ENCODE peak calls at places on chromosome 5, in eight cellular contexts. M is effector memory CD4-positive, alpha-beta T cell; D is psoas muscle; N is mucosa of descending colon; O is fibroblast of lung; F is mammary epithelial cell; U is tibial nerve; C is ovary. H is an unnamed sample.

GRCh38 chr5:4243865-4244264 is 648.2 kb downstream of the IRX1 start:
- DNase-seq in M (no peak), D (no peak), N (no peak), O (no peak), F (no peak), U (no peak), C (no peak), H (no peak)

GRCh38 chr5:62310426-62311105 is 4.6 kb downstream of the KIF2A start:
- DNase-seq in M (no peak), D (no peak), N (no peak), O (no peak), F (no peak), U (no peak), C (no peak), H (no peak)

GRCh38 chr5:16144416-16144815 is 35.2 kb downstream of the MARCHF11 start:
- DNase-seq in M (no peak), D (no peak), N (no peak), O (no peak), F (no peak), U (no peak), C (no peak), H (no peak)

GRCh38 chr5:176550275-176550831 is 1.2 kb downstream of the CDHR2 start:
- DNase-seq in M (no peak), D (no peak), N (peak; percentile 35), O (no peak), F (no peak), U (no peak), C (no peak), H (no peak)

GRCh38 chr5:86977808-86978207 is 289.9 kb upstream of the RASA1 start:
- DNase-seq in M (no peak), D (no peak), N (no peak), O (no peak), F (no peak), U (no peak), C (no peak), H (no peak)

GRCh38 chr5:144142030-144142825 is 28.2 kb downstream of the YIPF5 start:
- DNase-seq in M (no peak), D (no peak), N (no peak), O (peak; percentile 71), F (peak; percentile 48), U (no peak), C (no peak), H (peak; percentile 43)

GRCh38 chr5:82413302-82414042 is 135.3 kb upstream of the RPS23 start:
- DNase-seq in M (no peak), D (no peak), N (no peak), O (peak; percentile 97), F (peak; percentile 92), U (no peak), C (no peak), H (no peak)

GRCh38 chr5:435961-436640 is 6.9 kb upstream of the EXOC3 start:
- DNase-seq in M (no peak), D (peak; percentile 45), N (peak; percentile 46), O (peak; percentile 40), F (no peak), U (no peak), C (no peak), H (peak; percentile 36)

GRCh38 chr5:176361437-176362097 is at the start of gene KIAA1191:
- DNase-seq in M (peak; percentile 91), D (peak; percentile 98), N (peak; percentile 98), O (peak; percentile 90), F (peak; percentile 86), U (peak; percentile 86), C (peak; percentile 94), H (peak; percentile 87)

GRCh38 chr5:58077387-58077786 is 382.5 kb downstream of the PLK2 start:
- DNase-seq in M (no peak), D (no peak), N (no peak), O (no peak), F (no peak), U (no peak), C (peak; percentile 11), H (no peak)

GRCh38 chr5:627840-628239 is 15.7 kb downstream of the CEP72 start:
- DNase-seq in M (no peak), D (peak; percentile 2), N (no peak), O (no peak), F (no peak), U (no peak), C (no peak), H (no peak)

DNA sequence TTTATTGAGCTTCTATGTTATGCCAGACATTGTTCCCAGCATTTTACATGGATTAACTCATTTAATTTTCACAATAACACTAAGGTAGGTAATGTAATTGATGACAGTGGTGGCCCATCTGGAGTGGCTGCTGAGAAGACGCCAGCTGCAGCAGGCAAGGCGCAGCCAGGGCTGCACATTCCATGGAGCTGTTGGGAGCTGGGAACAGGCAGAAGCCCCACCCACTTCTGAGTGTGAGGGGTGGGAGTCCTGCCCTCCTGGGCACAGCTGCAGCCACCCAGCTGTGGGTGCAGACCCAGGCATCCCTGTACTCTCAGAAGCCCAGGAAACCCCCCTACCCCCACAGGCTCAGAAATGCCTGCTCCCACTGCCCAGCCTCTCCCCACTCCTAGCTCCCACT is 183.3 kb downstream of the DEPDC1B start:
- DNase-seq in M (no peak), D (no peak), N (no peak), O (no peak), F (no peak), U (no peak), C (no peak), H (no peak)
- H3K4me1 ChIP-seq in M (no peaks in the 10 kb centered on the region), D (no peaks in the 10 kb centered on the region), N (no peaks in the 10 kb centered on the region), O (no peaks in the 10 kb centered on the region), F (no peaks in the 10 kb centered on the region), U (peaks cover 9% of the 10 kb centered on the region), C (peaks cover 3% of the 10 kb centered on the region), H (no peaks in the 10 kb centered on the region)

GRCh38 chr5:37838933-37839341 is 904 bp downstream of the GDNF start:
- DNase-seq in M (no peak), D (no peak), N (no peak), O (no peak), F (no peak), U (no peak), C (peak; percentile 16), H (no peak)

GRCh38 chr5:37837101-37838032 is 2.5 kb downstream of the GDNF start:
- DNase-seq in M (no peak), D (peak; percentile 87), N (peak; percentile 69), O (peak; percentile 71), F (peak; percentile 79), U (peak; percentile 27), C (peak; percentile 79), H (peak; percentile 73)

GRCh38 chr5:37839441-37840035 is 303 bp downstream of the GDNF start:
- DNase-seq in M (no peak), D (peak; percentile 78), N (no peak), O (peak; percentile 61), F (peak; percentile 55), U (no peak), C (peak; percentile 25), H (no peak)

GRCh38 chr5:37836173-37837100 is 3.4 kb downstream of the GDNF start:
- DNase-seq in M (no peak), D (peak; percentile 59), N (no peak), O (no peak), F (peak; percentile 17), U (no peak), C (peak; percentile 21), H (no peak)

DNA sequence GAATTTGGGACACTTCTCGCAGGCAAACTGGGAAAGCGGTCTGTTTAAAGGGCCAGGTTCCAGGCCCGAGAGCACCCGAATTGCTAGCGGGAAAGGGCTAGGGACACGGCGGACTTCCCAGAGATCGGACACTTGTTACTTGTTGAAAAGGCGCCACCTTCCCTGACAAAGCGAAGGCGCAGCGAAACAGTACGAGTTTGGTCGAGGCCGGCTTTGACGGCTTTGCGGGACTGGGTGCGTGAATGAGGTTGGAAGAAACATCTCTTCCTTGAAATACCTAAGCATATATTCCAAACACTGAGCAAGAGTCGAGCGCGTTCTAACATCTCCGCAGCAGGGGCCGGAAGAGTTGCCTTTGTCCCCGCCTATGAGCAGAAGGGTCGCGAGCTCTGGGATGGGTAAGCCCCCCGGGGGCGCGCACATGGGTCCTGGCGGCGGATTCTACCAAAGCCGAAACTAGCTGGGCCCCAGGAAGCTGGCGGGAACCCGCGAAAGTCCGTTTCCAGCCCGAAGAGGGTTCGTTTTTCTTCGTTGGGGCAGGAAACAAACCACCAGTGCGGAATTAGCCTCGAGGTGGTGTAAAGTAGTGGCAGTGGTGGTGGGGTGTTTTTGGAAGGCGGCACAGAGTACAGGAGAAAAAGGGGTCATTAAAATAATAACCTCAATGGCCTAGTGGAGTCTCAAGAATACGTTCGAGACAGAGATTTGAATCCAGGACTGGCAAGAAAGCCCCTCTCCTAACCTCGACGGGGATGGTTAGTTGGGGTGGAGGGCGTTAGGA is 1.5 kb downstream of the GDNF start:
- DNase-seq in M (no peak), D (peak; percentile 64), N (no peak), O (no peak), F (peak; percentile 12), U (no peak), C (peak; percentile 28), H (no peak)
- H3K4me3 ChIP-seq in M (no peak overlapping the region), D (peak overlapping the region; percentile 73), N (no peak overlapping the region), O (peak overlapping the region; percentile 39), F (peak overlapping the region; percentile 57), U (peak overlapping the region; percentile 52), C (peak overlapping the region; percentile 39), H (no peak overlapping the region)

DNA sequence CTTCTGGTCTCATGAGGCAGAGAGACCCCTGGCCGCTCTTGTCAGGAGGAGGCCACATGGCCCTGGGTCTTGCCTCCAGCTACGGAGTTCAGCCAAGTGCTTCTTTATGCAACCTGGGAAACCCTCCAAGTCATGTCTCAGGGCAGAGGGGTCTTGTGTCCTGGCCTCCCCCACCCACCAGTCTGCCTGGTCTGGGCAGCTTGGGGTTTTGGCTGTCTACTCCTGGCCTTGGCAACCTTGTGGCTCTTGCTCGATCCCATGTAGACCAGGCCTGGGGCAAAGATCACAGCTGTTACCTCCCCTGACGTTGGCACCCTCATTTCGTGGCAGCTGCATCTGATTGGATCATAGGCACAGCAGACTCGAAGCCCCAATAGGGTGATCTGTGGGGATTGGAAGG is 28.3 kb downstream of the JADE2 start:
- DNase-seq in M (no peak), D (no peak), N (no peak), O (peak; percentile 46), F (no peak), U (no peak), C (no peak), H (no peak)
- H3K4me1 ChIP-seq in M (peaks cover 26% of the 10 kb centered on the region), D (peaks cover 32% of the 10 kb centered on the region), N (peaks cover 5% of the 10 kb centered on the region), O (peaks cover 68% of the 10 kb centered on the region), F (peaks cover 6% of the 10 kb centered on the region), U (peaks cover 63% of the 10 kb centered on the region), C (peaks cover 35% of the 10 kb centered on the region), H (no peaks in the 10 kb centered on the region)

GRCh38 chr5:106985174-106985573 is 685.6 kb downstream of the EFNA5 start:
- DNase-seq in M (no peak), D (no peak), N (no peak), O (no peak), F (no peak), U (no peak), C (no peak), H (no peak)
- H3K4me3 ChIP-seq in M (no peak overlapping the region), D (no peak overlapping the region), N (no peak overlapping the region), O (no peak overlapping the region), F (no peak overlapping the region), U (no peak overlapping the region), C (no peak overlapping the region), H (no peak overlapping the region)

GRCh38 chr5:116453920-116454319 is 120.7 kb downstream of the SEMA6A start:
- DNase-seq in M (no peak), D (no peak), N (no peak), O (no peak), F (no peak), U (no peak), C (no peak), H (no peak)
- H3K4me1 ChIP-seq in M (no peaks in the 10 kb centered on the region), D (no peaks in the 10 kb centered on the region), N (no peaks in the 10 kb centered on the region), O (peaks cover 3% of the 10 kb centered on the region), F (peaks cover 13% of the 10 kb centered on the region), U (peaks cover 35% of the 10 kb centered on the region), C (peaks cover 1% of the 10 kb centered on the region), H (peaks cover 28% of the 10 kb centered on the region)